ENCODE peak calls at places on chromosomes 5 and 9, in five cellular contexts. M is tibial nerve, I is H1, W is psoas muscle, G is tibial artery. H is an unnamed sample. For H3K9me3, the result is how much of the 10 kb centered on the place peaks cover.

GRCh38 chr5:54610197-54610898 is 92.8 kb downstream of the SNX18 start:
- DNase-seq in M (no peak), I (no peak), W (no peak), G (no peak), H (no peak)

GRCh38 chr9:113638504-113638903 is 175.0 kb downstream of the RGS3 start:
- DNase-seq in M (no peak), I (no peak), W (no peak), G (no peak), H (no peak)

GRCh38 chr5:141192110-141192725 is at the start of gene PCDHB10:
- DNase-seq in M (no peak), I (no peak), W (no peak), G (no peak), H (no peak)

GRCh38 chr5:146703499-146703898 is 175.1 kb downstream of the PPP2R2B start:
- DNase-seq in M (no peak), I (no peak), W (no peak), G (no peak), H (no peak)

GRCh38 chr5:74122979-74123575 is 497.1 kb downstream of the ARHGEF28 start:
- DNase-seq in M (no peak), I (no peak), W (no peak), G (no peak), H (no peak)

GRCh38 chr5:109916481-109917153 is 226.9 kb downstream of the MAN2A1 start:
- DNase-seq in M (no peak), I (no peak), W (no peak), G (no peak), H (no peak)

GRCh38 chr9:113215142-113215541 is 5.9 kb downstream of the FKBP15 start:
- DNase-seq in M (no peak), I (no peak), W (no peak), G (no peak), H (no peak)

GRCh38 chr5:4258170-4258569 is 662.5 kb downstream of the IRX1 start:
- DNase-seq in M (no peak), I (no peak), W (no peak), G (no peak), H (no peak)

GRCh38 chr5:34699155-34700077 is 43.3 kb downstream of the RAI14 start:
- DNase-seq in M (no peak), I (no peak), W (no peak), G (no peak), H (no peak)

GRCh38 chr5:136011427-136012001 is 17.3 kb upstream of the TGFBI start:
- DNase-seq in M (no peak), I (no peak), W (no peak), G (no peak), H (no peak)

GRCh38 chr5:135131801-135132675 is 98.0 kb upstream of the PITX1 start:
- DNase-seq in M (no peak), I (no peak), W (no peak), G (no peak), H (no peak)

GRCh38 chr5:35476046-35476445 is 141.6 kb upstream of the SPEF2 start:
- DNase-seq in M (no peak), I (no peak), W (no peak), G (no peak), H (no peak)

GRCh38 chr5:172501708-172502379 is 47.5 kb upstream of the SH3PXD2B start:
- DNase-seq in M (no peak), I (no peak), W (no peak), G (no peak), H (peak)

GRCh38 chr9:18905883-18906649 is 126.9 kb downstream of the SAXO1 start:
- DNase-seq in M (no peak), I (no peak), W (no peak), G (no peak), H (no peak)

GRCh38 chr5:154405078-154405792 is 40.6 kb upstream of the SAP30L start:
- DNase-seq in M (peak), I (peak), W (peak), G (peak), H (peak)

GRCh38 chr9:99399476-99399875 is 177.4 kb downstream of the SEC61B start:
- DNase-seq in M (no peak), I (no peak), W (no peak), G (no peak), H (no peak)

GRCh38 chr5:946720-947625 is 54.3 kb downstream of the TRIP13 start:
- DNase-seq in M (no peak), I (no peak), W (peak), G (no peak), H (no peak)

GRCh38 chr9:96688745-96689464 is 33.8 kb upstream of the PRXL2C start:
- DNase-seq in M (no peak), I (no peak), W (no peak), G (no peak), H (no peak)

GRCh38 chr5:39076757-39077475 is 2.7 kb upstream of the RICTOR start:
- DNase-seq in M (no peak), I (no peak), W (no peak), G (no peak), H (no peak)

GRCh38 chr9:107548298-107549142 is 59.0 kb upstream of the KLF4 start:
- DNase-seq in M (peak), I (no peak), W (no peak), G (peak), H (peak)

GRCh38 chr9:13513710-13514444 is 234.4 kb upstream of the MPDZ start:
- DNase-seq in M (no peak), I (no peak), W (no peak), G (no peak), H (no peak)

GRCh38 chr5:71748360-71748759 is 29.3 kb downstream of the CARTPT start:
- DNase-seq in M (no peak), I (no peak), W (no peak), G (peak), H (no peak)

GRCh38 chr9:36151306-36152210 is 15.0 kb downstream of the GLIPR2 start:
- DNase-seq in M (no peak), I (no peak), W (peak), G (peak), H (no peak)

GRCh38 chr5:100623719-100624118 is 88.5 kb downstream of the FAM174A start:
- DNase-seq in M (no peak), I (no peak), W (no peak), G (no peak), H (no peak)

GRCh38 chr5:1342268-1342667 is 2.6 kb downstream of the CLPTM1L start:
- DNase-seq in M (no peak), I (no peak), W (no peak), G (no peak), H (no peak)

GRCh38 chr9:38662763-38663593 is 42.6 kb upstream of the ANKRD18A start:
- DNase-seq in M (no peak), I (no peak), W (no peak), G (no peak), H (peak)

GRCh38 chr5:175749591-175749990 is 91.7 kb downstream of the HRH2 start:
- DNase-seq in M (no peak), I (no peak), W (no peak), G (no peak), H (no peak)

GRCh38 chr5:15056988-15057592 is 185.5 kb upstream of the ANKH start:
- DNase-seq in M (no peak), I (no peak), W (no peak), G (no peak), H (no peak)

GRCh38 chr5:61277190-61277589 is 54.9 kb upstream of the ZSWIM6 start:
- DNase-seq in M (no peak), I (no peak), W (no peak), G (no peak), H (no peak)

GRCh38 chr5:148808864-148809642 is 17.4 kb upstream of the ADRB2 start:
- DNase-seq in M (peak), I (no peak), W (peak), G (no peak), H (no peak)

GRCh38 chr5:173458819-173459218 is 130.6 kb upstream of the STC2 start:
- DNase-seq in M (no peak), I (no peak), W (no peak), G (no peak), H (no peak)

GRCh38 chr5:151630088-151630487 is 39.0 kb upstream of the FAT2 start:
- DNase-seq in M (no peak), I (no peak), W (no peak), G (no peak), H (no peak)

DNA sequence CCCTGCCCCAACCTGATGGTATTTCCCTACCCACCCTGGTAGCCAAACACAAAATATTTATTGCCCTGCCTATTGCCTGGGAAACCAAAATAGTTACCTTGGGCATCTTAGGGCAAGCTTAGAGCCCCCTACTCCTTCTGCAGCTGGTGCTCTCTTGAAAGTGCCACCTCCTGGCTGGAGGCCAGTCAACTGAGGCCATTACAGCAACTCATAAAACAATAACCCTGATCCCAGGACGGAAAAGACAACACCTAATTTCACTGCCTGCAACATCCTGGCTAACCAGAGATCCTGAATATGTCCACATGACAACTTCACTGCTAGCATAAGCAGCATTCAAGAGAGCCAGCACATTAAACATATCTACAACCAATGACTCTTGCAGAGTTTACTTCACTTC is 38.7 kb downstream of the MTAP start:
- DNase-seq in M (no peak), I (no peak), W (no peak), G (no peak), H (no peak)
- TF ChIP-seq CTCF in M (no peak), I (no peak), W (no peak), G (no peak), H (no peak)

GRCh38 chr9:75812139-75812538 is 78.3 kb upstream of the PCSK5 start:
- DNase-seq in M (no peak), I (no peak), W (no peak), G (no peak), H (no peak)
- H3K9me3 ChIP-seq in M (under half), I (under half), W (under half), G (under half), H (half or more)

GRCh38 chr9:134807726-134808125 is 72.9 kb upstream of the FCN2 start:
- DNase-seq in M (no peak), I (no peak), W (no peak), G (no peak), H (no peak)
- H3K27ac ChIP-seq in M (no peak), I (no peak), W (no peak), G (peak), H (no peak)

GRCh38 chr5:170552486-170553122 is 48.8 kb downstream of the KCNIP1 start:
- DNase-seq in M (peak), I (peak), W (peak), G (peak), H (peak)
- TF ChIP-seq CTCF in M (no peak), I (peak), W (no peak), G (no peak), H (no peak)

DNA sequence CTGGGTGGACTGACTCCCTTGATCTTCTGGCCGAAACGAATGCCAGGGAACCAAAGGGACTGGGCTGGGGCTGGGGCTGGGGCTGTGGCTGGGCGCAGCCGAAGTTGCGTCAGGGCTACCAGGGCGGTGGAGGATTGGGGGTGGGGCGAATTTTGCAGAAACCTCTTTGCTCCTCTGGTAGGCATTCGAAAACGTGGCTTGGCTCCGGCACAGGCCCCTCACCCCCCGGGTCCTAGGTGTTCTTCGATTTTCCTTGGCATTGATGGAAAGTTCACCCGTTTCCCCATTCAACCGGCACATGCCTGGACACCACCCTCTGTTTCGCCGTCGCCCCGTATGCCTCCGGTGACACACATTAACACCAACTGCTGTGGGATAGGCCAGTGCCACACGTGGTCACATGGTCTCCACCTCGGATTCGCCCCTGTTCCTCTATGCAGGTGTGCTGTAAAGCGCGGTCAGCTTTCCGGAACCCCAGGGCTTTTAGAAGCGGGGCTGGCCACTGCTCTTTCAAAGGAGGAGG is 477.1 kb downstream of the SPATA31A7 start:
- DNase-seq in M (no peak), I (no peak), W (no peak), G (no peak), H (peak)
- H3K9me3 ChIP-seq in M (under half), I (under half), W (under half), G (under half), H (under half)

DNA sequence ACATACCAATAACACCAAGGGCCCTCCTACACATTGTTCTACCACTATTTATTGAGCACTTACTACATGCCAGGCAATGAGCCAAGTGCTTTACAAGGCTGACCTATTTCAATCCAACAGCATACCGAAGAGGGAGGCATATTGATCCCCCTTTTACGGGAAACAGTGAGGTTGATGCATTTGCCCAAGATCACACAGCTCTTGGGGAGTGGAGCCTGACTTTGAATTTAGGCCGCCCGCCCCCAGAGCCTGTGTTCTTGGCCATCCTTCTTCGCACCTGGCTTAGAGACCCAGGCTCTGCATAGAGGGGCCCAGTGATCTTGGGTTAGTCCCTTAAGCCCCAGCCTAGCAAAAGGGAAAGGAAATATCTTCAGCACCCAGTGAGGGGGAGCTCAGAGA is 158.1 kb upstream of the IER5L start:
- DNase-seq in M (no peak), I (no peak), W (no peak), G (no peak), H (no peak)
- H3K27ac ChIP-seq in M (peak), I (no peak), W (peak), G (peak), H (peak)

GRCh38 chr9:98118640-98119601 is at the start of gene TRIM14:
- DNase-seq in M (no peak), I (peak), W (peak), G (peak), H (no peak)
- TF ChIP-seq CTCF in M (no peak), I (peak), W (no peak), G (no peak), H (no peak)

H was measured in right atrium auricular region.